ENCODE peak calls at places on chromosome 18, in nine cellular contexts. N is cardiac muscle cell, A is right cardiac atrium, O is A549, I is uterus, Y is left ventricle myocardium inferior, J is body of pancreas, M is right lobe of liver, E is heart left ventricle. Q is an unnamed sample.

GRCh38 chr18:478679-479078 is 21.8 kb downstream of the COLEC12 start:
- DNase-seq in M (no peak), N (peak; percentile 91), J (no peak), A (no peak), Y (no peak), I (no peak), E (no peak), O (no peak), Q (no peak)

GRCh38 chr18:26697186-26697585 is 148.8 kb upstream of the KCTD1 start:
- DNase-seq in J (no peak), Y (no peak), A (peak; percentile 42), I (no peak), O (no peak), N (no peak), M (no peak), E (no peak), Q (no peak)

GRCh38 chr18:27964811-27965210 is 212.1 kb downstream of the CDH2 start:
- DNase-seq in J (no peak), O (no peak), Y (no peak), I (no peak), A (no peak), M (no peak), N (peak; percentile 11), E (no peak), Q (no peak)

GRCh38 chr18:77209587-77209986 is 40.1 kb upstream of the GALR1 start:
- DNase-seq in M (no peak), I (no peak), E (no peak), A (no peak), Y (no peak), J (no peak), N (peak; percentile 26), O (no peak), Q (peak; percentile 62)

GRCh38 chr18:14975431-14975830 is 227.5 kb downstream of the ANKRD30B start:
- DNase-seq in Y (no peak), N (no peak), O (no peak), E (no peak), I (no peak), J (no peak), M (no peak), A (no peak), Q (no peak)

GRCh38 chr18:73431620-73432019 is 563.8 kb upstream of the NETO1 start:
- DNase-seq in A (no peak), Y (no peak), O (no peak), M (no peak), J (no peak), I (no peak), E (no peak), N (no peak), Q (no peak)

GRCh38 chr18:55582325-55582724 is 5.7 kb downstream of the TCF4 start:
- DNase-seq in I (no peak), A (no peak), O (no peak), N (no peak), Y (no peak), M (no peak), E (no peak), J (no peak), Q (no peak)

GRCh38 chr18:34117319-34117718 is 107.4 kb downstream of the NOL4 start:
- DNase-seq in O (no peak), N (no peak), Y (no peak), J (no peak), E (no peak), A (no peak), I (no peak), M (no peak), Q (no peak)

GRCh38 chr18:11407900-11408299 is 201.5 kb upstream of the SLC35G4 start:
- DNase-seq in I (no peak), O (no peak), N (peak; percentile 45), Y (no peak), J (no peak), A (no peak), E (no peak), M (no peak), Q (no peak)

GRCh38 chr18:3012306-3012919 is 531 bp downstream of the LPIN2 start:
- DNase-seq in M (peak; percentile 72), I (peak; percentile 60), Y (peak; percentile 44), A (no peak), N (peak; percentile 30), O (no peak), J (peak; percentile 41), E (peak; percentile 52), Q (peak; percentile 90)
- H3K4me1 ChIP-seq in M (no peaks in the 10 kb centered on the region), I (no peaks in the 10 kb centered on the region), Y (peaks cover 56% of the 10 kb centered on the region), A (peaks cover 6% of the 10 kb centered on the region), N (peaks cover 10% of the 10 kb centered on the region), O (peaks cover 43% of the 10 kb centered on the region), J (peaks cover 23% of the 10 kb centered on the region), E (peaks cover 34% of the 10 kb centered on the region), Q (peaks cover 22% of the 10 kb centered on the region)

DNA sequence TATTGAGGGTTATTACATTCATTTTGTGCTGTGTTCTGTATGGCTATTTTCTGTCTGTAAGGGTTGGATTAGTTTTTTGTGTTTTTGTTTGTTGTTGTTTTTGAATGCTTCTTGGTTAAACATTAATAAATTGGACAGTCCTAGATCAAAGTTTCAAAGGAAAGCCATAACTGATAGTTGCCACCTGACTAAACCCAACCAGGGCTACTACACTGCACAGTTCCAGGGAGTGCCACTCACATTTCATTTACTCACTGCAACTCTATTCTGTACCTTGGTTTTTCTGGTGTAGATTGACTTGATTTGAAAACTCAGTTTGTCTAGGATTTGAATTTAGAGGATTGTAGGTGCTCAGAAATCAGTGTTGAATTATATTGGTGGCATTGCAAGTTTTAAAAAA is 6.4 kb downstream of the MYL12B start:
- DNase-seq in N (no peak), M (no peak), E (no peak), Y (no peak), I (no peak), J (no peak), A (no peak), O (no peak), Q (no peak)
- H3K4me1 ChIP-seq in N (peaks cover 12% of the 10 kb centered on the region), M (no peaks in the 10 kb centered on the region), E (peaks cover 93% of the 10 kb centered on the region), Y (peaks cover 100% of the 10 kb centered on the region), I (peaks cover 9% of the 10 kb centered on the region), J (peaks cover 64% of the 10 kb centered on the region), A (peaks cover 17% of the 10 kb centered on the region), O (peaks cover 63% of the 10 kb centered on the region), Q (peaks cover 53% of the 10 kb centered on the region)

GRCh38 chr18:48597671-48598070 is 58.8 kb downstream of the CTIF start:
- DNase-seq in I (no peak), Y (no peak), O (no peak), A (no peak), M (no peak), J (no peak), E (no peak), N (no peak), Q (no peak)
- H3K4me1 ChIP-seq in I (no peaks in the 10 kb centered on the region), Y (peaks cover 77% of the 10 kb centered on the region), O (no peaks in the 10 kb centered on the region), A (peaks cover 15% of the 10 kb centered on the region), M (no peaks in the 10 kb centered on the region), J (peaks cover 6% of the 10 kb centered on the region), E (peaks cover 66% of the 10 kb centered on the region), N (peaks cover 10% of the 10 kb centered on the region), Q (no peaks in the 10 kb centered on the region)

DNA sequence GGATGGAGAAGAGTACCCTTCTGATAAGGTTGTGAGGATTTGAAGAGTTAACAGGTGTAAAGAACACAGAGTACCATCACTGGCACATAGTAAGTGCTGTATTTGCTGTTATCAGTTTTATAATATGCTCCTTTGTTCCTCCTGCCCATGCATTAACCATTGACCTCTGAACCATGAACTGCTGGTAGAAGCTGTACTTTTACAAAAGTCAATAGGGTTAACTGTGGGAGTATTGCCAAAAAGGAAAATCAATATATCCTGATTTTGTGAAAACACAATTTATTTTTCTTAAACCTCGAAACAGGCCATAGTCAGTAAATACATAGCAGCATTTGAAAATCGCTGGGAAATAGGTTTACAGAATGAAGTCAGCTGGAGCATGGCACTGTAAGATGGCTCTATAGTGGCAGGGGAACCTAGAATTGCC is 18.9 kb upstream of the ACAA2 start:
- DNase-seq in N (no peak), J (no peak), E (no peak), M (no peak), O (no peak), Y (no peak), A (no peak), I (no peak), Q (no peak)
- H3K4me1 ChIP-seq in N (no peaks in the 10 kb centered on the region), J (peaks cover 17% of the 10 kb centered on the region), E (no peaks in the 10 kb centered on the region), M (no peaks in the 10 kb centered on the region), O (peaks cover 29% of the 10 kb centered on the region), Y (peaks cover 7% of the 10 kb centered on the region), A (no peaks in the 10 kb centered on the region), I (no peaks in the 10 kb centered on the region), Q (peaks cover 4% of the 10 kb centered on the region)

GRCh38 chr18:9916067-9916684 is 2.4 kb downstream of the VAPA start:
- DNase-seq in O (no peak), J (no peak), E (no peak), N (peak; percentile 33), A (no peak), Y (no peak), M (no peak), I (no peak), Q (no peak)

GRCh38 chr18:9916814-9917213 is 3.0 kb downstream of the VAPA start:
- DNase-seq in O (no peak), N (no peak), M (no peak), Y (no peak), J (no peak), E (no peak), I (no peak), A (no peak), Q (no peak)

GRCh38 chr18:9918016-9918680 is 4.3 kb downstream of the VAPA start:
- DNase-seq in Y (no peak), A (no peak), E (no peak), M (no peak), N (peak; percentile 42), O (peak; percentile 13), J (no peak), I (no peak), Q (no peak)

GRCh38 chr18:9922592-9923308 is 8.9 kb downstream of the VAPA start:
- DNase-seq in Y (no peak), A (no peak), O (no peak), N (no peak), I (no peak), J (no peak), E (no peak), M (no peak), Q (no peak)

GRCh38 chr18:9919564-9920232 is 5.9 kb downstream of the VAPA start:
- DNase-seq in N (no peak), J (no peak), O (no peak), E (no peak), M (no peak), A (no peak), I (no peak), Y (no peak), Q (no peak)
- H3K4me1 ChIP-seq in N (peaks cover 46% of the 10 kb centered on the region), J (peaks cover 84% of the 10 kb centered on the region), O (peaks cover 71% of the 10 kb centered on the region), E (peaks cover 91% of the 10 kb centered on the region), M (no peaks in the 10 kb centered on the region), A (peaks cover 10% of the 10 kb centered on the region), I (no peaks in the 10 kb centered on the region), Y (peaks cover 99% of the 10 kb centered on the region), Q (peaks cover 16% of the 10 kb centered on the region)